ENCODE peak calls at places on chromosomes 11 and 22, in nine cellular contexts. One of them, this sample, is unnamed. For H3K9me3, the result is how much of the 10 kb centered on the place peaks cover.

GRCh38 chr11:10438451-10438850 is 16.6 kb upstream of the AMPD3 start:
- DNase-seq in mucosa of descending colon: no peak
- DNase-seq in PC-3: no peak
- DNase-seq in mesenchymal stem cell: no peak
- DNase-seq in tibial artery: no peak
- DNase-seq in fibroblast of lung: peak
- DNase-seq in naive thymus-derived CD4-positive, alpha-beta T cell: no peak
- DNase-seq in CD4-positive, alpha-beta memory T cell: no peak
- DNase-seq in effector memory CD4-positive, alpha-beta T cell: no peak
- DNase-seq in this sample: no peak

GRCh38 chr11:91749231-91749630 is 475.4 kb upstream of the FAT3 start:
- DNase-seq in CD4-positive, alpha-beta memory T cell: no peak
- DNase-seq in mesenchymal stem cell: no peak
- DNase-seq in mucosa of descending colon: no peak
- DNase-seq in tibial artery: no peak
- DNase-seq in effector memory CD4-positive, alpha-beta T cell: no peak
- DNase-seq in naive thymus-derived CD4-positive, alpha-beta T cell: no peak
- DNase-seq in PC-3: peak
- DNase-seq in fibroblast of lung: no peak
- DNase-seq in this sample: no peak

GRCh38 chr11:9972917-9973504 is 309.1 kb downstream of the SWAP70 start:
- DNase-seq in tibial artery: no peak
- DNase-seq in PC-3: peak
- DNase-seq in CD4-positive, alpha-beta memory T cell: peak
- DNase-seq in effector memory CD4-positive, alpha-beta T cell: no peak
- DNase-seq in mesenchymal stem cell: peak
- DNase-seq in mucosa of descending colon: peak
- DNase-seq in fibroblast of lung: peak
- DNase-seq in naive thymus-derived CD4-positive, alpha-beta T cell: no peak
- DNase-seq in this sample: no peak

GRCh38 chr22:34878996-34879395 is 187.0 kb upstream of the ISX start:
- DNase-seq in fibroblast of lung: peak
- DNase-seq in PC-3: no peak
- DNase-seq in tibial artery: no peak
- DNase-seq in naive thymus-derived CD4-positive, alpha-beta T cell: no peak
- DNase-seq in CD4-positive, alpha-beta memory T cell: no peak
- DNase-seq in effector memory CD4-positive, alpha-beta T cell: no peak
- DNase-seq in mesenchymal stem cell: no peak
- DNase-seq in mucosa of descending colon: no peak
- DNase-seq in this sample: no peak

GRCh38 chr11:2444301-2445106 is at the start of the genes KCNQ1 and TRPM5:
- DNase-seq in mucosa of descending colon: peak
- DNase-seq in mesenchymal stem cell: no peak
- DNase-seq in tibial artery: no peak
- DNase-seq in fibroblast of lung: no peak
- DNase-seq in CD4-positive, alpha-beta memory T cell: peak
- DNase-seq in naive thymus-derived CD4-positive, alpha-beta T cell: peak
- DNase-seq in PC-3: peak
- DNase-seq in effector memory CD4-positive, alpha-beta T cell: peak
- DNase-seq in this sample: peak

GRCh38 chr11:17291710-17292109 is 15.2 kb downstream of the NUCB2 start:
- DNase-seq in tibial artery: no peak
- DNase-seq in naive thymus-derived CD4-positive, alpha-beta T cell: no peak
- DNase-seq in mucosa of descending colon: no peak
- DNase-seq in CD4-positive, alpha-beta memory T cell: no peak
- DNase-seq in mesenchymal stem cell: no peak
- DNase-seq in fibroblast of lung: no peak
- DNase-seq in PC-3: no peak
- DNase-seq in effector memory CD4-positive, alpha-beta T cell: no peak
- DNase-seq in this sample: no peak

GRCh38 chr22:28808716-28809355 is 8.5 kb upstream of the XBP1 start:
- DNase-seq in PC-3: no peak
- DNase-seq in fibroblast of lung: no peak
- DNase-seq in CD4-positive, alpha-beta memory T cell: no peak
- DNase-seq in effector memory CD4-positive, alpha-beta T cell: no peak
- DNase-seq in mesenchymal stem cell: no peak
- DNase-seq in mucosa of descending colon: no peak
- DNase-seq in naive thymus-derived CD4-positive, alpha-beta T cell: no peak
- DNase-seq in tibial artery: no peak
- DNase-seq in this sample: no peak

GRCh38 chr11:102546923-102547471 is 16.4 kb upstream of the MMP7 start:
- DNase-seq in tibial artery: no peak
- DNase-seq in effector memory CD4-positive, alpha-beta T cell: no peak
- DNase-seq in CD4-positive, alpha-beta memory T cell: no peak
- DNase-seq in fibroblast of lung: no peak
- DNase-seq in mucosa of descending colon: no peak
- DNase-seq in naive thymus-derived CD4-positive, alpha-beta T cell: no peak
- DNase-seq in mesenchymal stem cell: no peak
- DNase-seq in PC-3: peak
- DNase-seq in this sample: no peak

GRCh38 chr22:19478466-19479357 is at the start of gene UFD1:
- DNase-seq in fibroblast of lung: peak
- DNase-seq in tibial artery: peak
- DNase-seq in mucosa of descending colon: peak
- DNase-seq in mesenchymal stem cell: peak
- DNase-seq in naive thymus-derived CD4-positive, alpha-beta T cell: peak
- DNase-seq in effector memory CD4-positive, alpha-beta T cell: peak
- DNase-seq in CD4-positive, alpha-beta memory T cell: peak
- DNase-seq in PC-3: peak
- DNase-seq in this sample: peak

GRCh38 chr11:63551889-63552266 is 11.3 kb downstream of the PLAAT2 start:
- DNase-seq in PC-3: no peak
- DNase-seq in naive thymus-derived CD4-positive, alpha-beta T cell: no peak
- DNase-seq in tibial artery: no peak
- DNase-seq in fibroblast of lung: no peak
- DNase-seq in mesenchymal stem cell: no peak
- DNase-seq in effector memory CD4-positive, alpha-beta T cell: no peak
- DNase-seq in mucosa of descending colon: no peak
- DNase-seq in CD4-positive, alpha-beta memory T cell: no peak
- DNase-seq in this sample: no peak

DNA sequence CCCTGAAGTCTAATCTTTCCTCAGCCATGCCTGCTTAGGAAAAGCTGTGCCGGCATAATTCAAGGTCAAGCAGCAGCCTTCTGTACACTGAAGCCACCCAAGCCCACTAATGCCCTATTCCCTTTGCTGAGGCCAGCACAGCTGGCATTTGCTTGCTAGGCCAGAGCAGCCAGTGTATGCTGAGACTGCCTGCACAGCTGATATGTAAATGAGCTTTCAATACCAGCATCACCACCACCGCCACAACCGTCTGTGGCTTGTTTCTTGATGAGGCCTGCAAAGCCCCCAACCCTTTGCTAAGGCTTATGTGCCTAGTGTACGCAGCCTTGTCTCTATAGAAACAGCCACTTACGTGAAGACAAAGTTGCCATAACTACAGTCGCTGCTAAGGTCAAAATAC is 56.3 kb upstream of the TNRC6B start:
- DNase-seq in fibroblast of lung: no peak
- DNase-seq in tibial artery: no peak
- DNase-seq in mesenchymal stem cell: no peak
- DNase-seq in CD4-positive, alpha-beta memory T cell: no peak
- DNase-seq in mucosa of descending colon: peak
- DNase-seq in naive thymus-derived CD4-positive, alpha-beta T cell: peak
- DNase-seq in effector memory CD4-positive, alpha-beta T cell: no peak
- DNase-seq in PC-3: no peak
- DNase-seq in this sample: no peak
- H3K9me3 ChIP-seq in fibroblast of lung: under half
- H3K9me3 ChIP-seq in tibial artery: under half
- H3K9me3 ChIP-seq in mesenchymal stem cell: under half
- H3K9me3 ChIP-seq in CD4-positive, alpha-beta memory T cell: under half
- H3K9me3 ChIP-seq in mucosa of descending colon: under half
- H3K9me3 ChIP-seq in naive thymus-derived CD4-positive, alpha-beta T cell: under half
- H3K9me3 ChIP-seq in effector memory CD4-positive, alpha-beta T cell: under half
- H3K9me3 ChIP-seq in PC-3: under half
- H3K9me3 ChIP-seq in this sample: under half

GRCh38 chr11:34846467-34846866 is 69.7 kb downstream of the APIP start:
- DNase-seq in fibroblast of lung: no peak
- DNase-seq in mucosa of descending colon: no peak
- DNase-seq in mesenchymal stem cell: no peak
- DNase-seq in PC-3: no peak
- DNase-seq in naive thymus-derived CD4-positive, alpha-beta T cell: no peak
- DNase-seq in CD4-positive, alpha-beta memory T cell: no peak
- DNase-seq in tibial artery: no peak
- DNase-seq in effector memory CD4-positive, alpha-beta T cell: no peak
- DNase-seq in this sample: no peak

GRCh38 chr11:34844466-34845112 is 71.6 kb downstream of the APIP start:
- DNase-seq in mesenchymal stem cell: no peak
- DNase-seq in tibial artery: no peak
- DNase-seq in mucosa of descending colon: no peak
- DNase-seq in CD4-positive, alpha-beta memory T cell: no peak
- DNase-seq in fibroblast of lung: no peak
- DNase-seq in PC-3: no peak
- DNase-seq in effector memory CD4-positive, alpha-beta T cell: no peak
- DNase-seq in naive thymus-derived CD4-positive, alpha-beta T cell: no peak
- DNase-seq in this sample: no peak

GRCh38 chr11:34839969-34840368 is 76.2 kb downstream of the APIP start:
- DNase-seq in tibial artery: no peak
- DNase-seq in fibroblast of lung: no peak
- DNase-seq in effector memory CD4-positive, alpha-beta T cell: no peak
- DNase-seq in mesenchymal stem cell: no peak
- DNase-seq in CD4-positive, alpha-beta memory T cell: no peak
- DNase-seq in naive thymus-derived CD4-positive, alpha-beta T cell: no peak
- DNase-seq in mucosa of descending colon: no peak
- DNase-seq in PC-3: no peak
- DNase-seq in this sample: no peak

GRCh38 chr11:34837246-34837856 is 78.8 kb downstream of the APIP start:
- DNase-seq in tibial artery: no peak
- DNase-seq in PC-3: peak
- DNase-seq in naive thymus-derived CD4-positive, alpha-beta T cell: no peak
- DNase-seq in mucosa of descending colon: no peak
- DNase-seq in fibroblast of lung: no peak
- DNase-seq in CD4-positive, alpha-beta memory T cell: no peak
- DNase-seq in effector memory CD4-positive, alpha-beta T cell: no peak
- DNase-seq in mesenchymal stem cell: no peak
- DNase-seq in this sample: no peak

GRCh38 chr11:34840736-34841386 is 75.3 kb downstream of the APIP start:
- DNase-seq in mucosa of descending colon: peak
- DNase-seq in mesenchymal stem cell: peak
- DNase-seq in effector memory CD4-positive, alpha-beta T cell: no peak
- DNase-seq in CD4-positive, alpha-beta memory T cell: peak
- DNase-seq in PC-3: peak
- DNase-seq in naive thymus-derived CD4-positive, alpha-beta T cell: no peak
- DNase-seq in tibial artery: no peak
- DNase-seq in fibroblast of lung: peak
- DNase-seq in this sample: no peak
- H3K9me3 ChIP-seq in mucosa of descending colon: under half
- H3K9me3 ChIP-seq in mesenchymal stem cell: under half
- H3K9me3 ChIP-seq in effector memory CD4-positive, alpha-beta T cell: under half
- H3K9me3 ChIP-seq in CD4-positive, alpha-beta memory T cell: under half
- H3K9me3 ChIP-seq in PC-3: under half
- H3K9me3 ChIP-seq in naive thymus-derived CD4-positive, alpha-beta T cell: under half
- H3K9me3 ChIP-seq in tibial artery: under half
- H3K9me3 ChIP-seq in fibroblast of lung: under half
- H3K9me3 ChIP-seq in this sample: under half

GRCh38 chr11:122183933-122184332 is 67.9 kb upstream of the BLID start:
- DNase-seq in mesenchymal stem cell: no peak
- DNase-seq in fibroblast of lung: no peak
- DNase-seq in naive thymus-derived CD4-positive, alpha-beta T cell: no peak
- DNase-seq in PC-3: no peak
- DNase-seq in effector memory CD4-positive, alpha-beta T cell: no peak
- DNase-seq in tibial artery: no peak
- DNase-seq in mucosa of descending colon: no peak
- DNase-seq in CD4-positive, alpha-beta memory T cell: no peak
- DNase-seq in this sample: no peak
- H3K9me3 ChIP-seq in mesenchymal stem cell: under half
- H3K9me3 ChIP-seq in fibroblast of lung: under half
- H3K9me3 ChIP-seq in naive thymus-derived CD4-positive, alpha-beta T cell: under half
- H3K9me3 ChIP-seq in PC-3: under half
- H3K9me3 ChIP-seq in effector memory CD4-positive, alpha-beta T cell: under half
- H3K9me3 ChIP-seq in tibial artery: under half
- H3K9me3 ChIP-seq in mucosa of descending colon: under half
- H3K9me3 ChIP-seq in CD4-positive, alpha-beta memory T cell: under half
- H3K9me3 ChIP-seq in this sample: under half

DNA sequence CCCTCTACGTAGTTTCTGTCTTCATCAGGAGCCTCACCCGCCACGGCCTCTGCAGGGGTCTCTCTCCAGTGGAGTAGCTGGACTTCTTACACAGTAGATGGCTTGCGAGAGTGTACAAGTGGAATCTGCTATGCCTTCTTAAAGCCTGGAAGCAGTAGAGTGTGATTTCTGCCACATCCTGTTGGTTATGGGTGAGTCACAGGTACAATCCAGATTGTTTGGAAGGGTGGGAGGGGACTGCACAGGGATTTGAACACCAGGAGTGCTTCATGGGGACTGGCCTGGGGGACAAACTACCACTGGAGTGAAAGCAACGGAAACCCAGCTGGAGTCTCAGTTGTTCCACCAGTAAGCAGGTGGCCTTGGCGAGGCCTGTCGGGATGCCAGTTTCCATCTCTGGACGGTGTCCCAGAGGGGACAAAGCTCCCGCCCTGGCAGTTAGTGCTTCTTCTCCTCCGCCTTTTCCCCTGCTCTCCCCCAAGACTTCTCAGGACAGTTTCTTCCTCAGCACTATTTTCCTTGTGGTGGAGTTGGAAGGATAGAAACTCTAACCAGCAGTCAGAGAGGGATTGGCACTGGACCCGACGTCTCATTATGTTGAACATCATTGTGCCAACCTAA is 85.0 kb upstream of the RCN1 start:
- DNase-seq in mesenchymal stem cell: no peak
- DNase-seq in CD4-positive, alpha-beta memory T cell: no peak
- DNase-seq in naive thymus-derived CD4-positive, alpha-beta T cell: no peak
- DNase-seq in PC-3: peak
- DNase-seq in fibroblast of lung: peak
- DNase-seq in mucosa of descending colon: no peak
- DNase-seq in tibial artery: no peak
- DNase-seq in effector memory CD4-positive, alpha-beta T cell: no peak
- DNase-seq in this sample: no peak
- H3K9me3 ChIP-seq in mesenchymal stem cell: under half
- H3K9me3 ChIP-seq in CD4-positive, alpha-beta memory T cell: under half
- H3K9me3 ChIP-seq in naive thymus-derived CD4-positive, alpha-beta T cell: under half
- H3K9me3 ChIP-seq in PC-3: under half
- H3K9me3 ChIP-seq in fibroblast of lung: under half
- H3K9me3 ChIP-seq in mucosa of descending colon: under half
- H3K9me3 ChIP-seq in tibial artery: under half
- H3K9me3 ChIP-seq in effector memory CD4-positive, alpha-beta T cell: under half
- H3K9me3 ChIP-seq in this sample: under half

GRCh38 chr11:80960331-80961095 is 1519.7 kb upstream of the TENM4 start:
- DNase-seq in mucosa of descending colon: no peak
- DNase-seq in effector memory CD4-positive, alpha-beta T cell: no peak
- DNase-seq in mesenchymal stem cell: no peak
- DNase-seq in PC-3: peak
- DNase-seq in CD4-positive, alpha-beta memory T cell: no peak
- DNase-seq in fibroblast of lung: no peak
- DNase-seq in naive thymus-derived CD4-positive, alpha-beta T cell: no peak
- DNase-seq in tibial artery: no peak
- DNase-seq in this sample: no peak

GRCh38 chr11:80955588-80955987 is 1514.8 kb upstream of the TENM4 start:
- DNase-seq in effector memory CD4-positive, alpha-beta T cell: no peak
- DNase-seq in PC-3: no peak
- DNase-seq in mucosa of descending colon: no peak
- DNase-seq in naive thymus-derived CD4-positive, alpha-beta T cell: no peak
- DNase-seq in tibial artery: no peak
- DNase-seq in mesenchymal stem cell: no peak
- DNase-seq in CD4-positive, alpha-beta memory T cell: no peak
- DNase-seq in fibroblast of lung: no peak
- DNase-seq in this sample: no peak

GRCh38 chr11:80958414-80958813 is 1517.6 kb upstream of the TENM4 start:
- DNase-seq in effector memory CD4-positive, alpha-beta T cell: no peak
- DNase-seq in fibroblast of lung: peak
- DNase-seq in mucosa of descending colon: no peak
- DNase-seq in tibial artery: no peak
- DNase-seq in mesenchymal stem cell: peak
- DNase-seq in PC-3: peak
- DNase-seq in CD4-positive, alpha-beta memory T cell: no peak
- DNase-seq in naive thymus-derived CD4-positive, alpha-beta T cell: no peak
- DNase-seq in this sample: no peak

GRCh38 chr11:80958966-80959365 is 1518.1 kb upstream of the TENM4 start:
- DNase-seq in naive thymus-derived CD4-positive, alpha-beta T cell: no peak
- DNase-seq in CD4-positive, alpha-beta memory T cell: no peak
- DNase-seq in mesenchymal stem cell: no peak
- DNase-seq in tibial artery: no peak
- DNase-seq in PC-3: no peak
- DNase-seq in effector memory CD4-positive, alpha-beta T cell: no peak
- DNase-seq in mucosa of descending colon: no peak
- DNase-seq in fibroblast of lung: no peak
- DNase-seq in this sample: no peak
- H3K9me3 ChIP-seq in naive thymus-derived CD4-positive, alpha-beta T cell: under half
- H3K9me3 ChIP-seq in CD4-positive, alpha-beta memory T cell: under half
- H3K9me3 ChIP-seq in mesenchymal stem cell: under half
- H3K9me3 ChIP-seq in tibial artery: under half
- H3K9me3 ChIP-seq in PC-3: under half
- H3K9me3 ChIP-seq in effector memory CD4-positive, alpha-beta T cell: under half
- H3K9me3 ChIP-seq in mucosa of descending colon: under half
- H3K9me3 ChIP-seq in fibroblast of lung: under half
- H3K9me3 ChIP-seq in this sample: under half

This sample was measured in T-helper 17 cell.